ENCODE peak calls at places on chromosomes 4 and X, in eight cellular contexts. V is hepatocyte, L is mucosa of descending colon, J is brain microvascular endothelial cell, T is HFF-Myc, N is endodermal cell, D is endothelial cell of umbilical vein, K is A549. G is an unnamed sample.

GRCh38 chrX:107153005-107153404 is 34.4 kb upstream of the RBM41 start:
- DNase-seq in V (no peak), L (no peak), J (no peak), T (no peak), N (no peak), D (no peak), K (no peak), G (no peak)

GRCh38 chr4:14284578-14284977 is 657.1 kb upstream of the BOD1L1 start:
- DNase-seq in V (no peak), L (no peak), J (no peak), T (no peak), N (no peak), D (no peak), K (no peak), G (no peak)

GRCh38 chr4:142331132-142331531 is 515.0 kb downstream of the INPP4B start:
- DNase-seq in V (no peak), L (no peak), J (peak), T (no peak), N (no peak), D (no peak), K (no peak), G (no peak)

GRCh38 chrX:119648421-119648775 is 42.2 kb upstream of the NKRF start:
- DNase-seq in V (no peak), L (no peak), J (no peak), T (no peak), N (no peak), D (peak), K (no peak), G (no peak)

GRCh38 chr4:184645904-184646610 is 3.2 kb downstream of the CASP3 start:
- DNase-seq in V (no peak), L (no peak), J (no peak), T (no peak), N (no peak), D (peak), K (no peak), G (no peak)

GRCh38 chrX:68842781-68843581 is 14.2 kb downstream of the EFNB1 start:
- DNase-seq in V (no peak), L (peak), J (no peak), T (no peak), N (no peak), D (no peak), K (no peak), G (no peak)

GRCh38 chr4:81495308-81495707 is 23.6 kb upstream of the RASGEF1B start:
- DNase-seq in V (no peak), L (no peak), J (no peak), T (no peak), N (no peak), D (no peak), K (no peak), G (no peak)

GRCh38 chrX:150547511-150548115 is 20.8 kb upstream of the MTM1 start:
- DNase-seq in V (peak), L (peak), J (peak), T (no peak), N (peak), D (peak), K (peak), G (peak)

GRCh38 chrX:136130931-136131843 is 16.1 kb upstream of the FHL1 start:
- DNase-seq in V (no peak), L (no peak), J (peak), T (peak), N (no peak), D (peak), K (peak), G (no peak)

GRCh38 chr4:70637239-70637920 is 8.8 kb downstream of the ENAM start:
- DNase-seq in V (peak), L (no peak), J (no peak), T (no peak), N (no peak), D (no peak), K (no peak), G (no peak)
- H3K4me3 ChIP-seq in V (no peak), L (no peak), J (no peak), T (no peak), N (no peak), D (no peak), K (no peak), G (no peak)

GRCh38 chrX:110045988-110046387 is 43.1 kb downstream of the TMEM164 start:
- DNase-seq in V (peak), L (no peak), J (peak), T (no peak), N (no peak), D (no peak), K (peak), G (no peak)
- TF ChIP-seq CTCF in V (peak), L (no peak), J (peak), T (no peak), N (peak), D (no peak), K (peak), G (peak)

DNA sequence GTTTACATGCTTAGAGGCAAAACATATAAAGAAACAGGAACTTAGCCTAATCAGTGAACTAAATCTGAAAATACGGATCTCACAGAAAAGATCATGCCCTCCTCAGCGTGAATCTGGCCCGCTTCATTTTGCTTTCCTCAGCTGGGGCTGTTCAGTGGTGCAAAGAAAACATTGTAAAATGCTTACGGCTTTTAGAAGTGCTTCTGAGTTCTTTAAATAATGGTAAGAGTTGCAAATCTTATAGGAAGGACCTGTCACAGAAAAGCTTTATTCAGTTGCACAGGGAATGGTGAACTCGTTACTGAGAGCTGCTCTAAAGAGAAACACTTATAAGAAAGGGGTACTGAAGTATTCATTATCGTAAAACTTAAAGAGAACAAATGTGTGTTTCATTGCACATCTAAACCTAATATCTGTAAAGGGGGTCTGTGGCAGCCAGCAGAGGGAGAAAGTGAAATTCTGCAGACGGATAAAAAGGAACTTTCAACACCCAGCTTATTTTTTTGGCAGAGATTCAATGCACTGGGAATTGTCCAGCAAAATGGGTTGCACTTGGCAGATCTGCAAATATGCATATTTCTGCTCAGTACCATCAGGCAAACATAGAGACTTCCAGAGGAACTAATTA is 139.2 kb upstream of the ANK2 start:
- DNase-seq in V (peak), L (no peak), J (peak), T (peak), N (no peak), D (no peak), K (no peak), G (no peak)
- H3K4me3 ChIP-seq in V (no peak), L (no peak), J (peak), T (no peak), N (no peak), D (no peak), K (no peak), G (peak)

GRCh38 chrX:54710920-54711319 is 87.1 kb downstream of the ITIH6 start:
- DNase-seq in V (no peak), L (no peak), J (no peak), T (no peak), N (no peak), D (no peak), K (no peak), G (no peak)

GRCh38 chrX:54715621-54716020 is 82.4 kb downstream of the ITIH6 start:
- DNase-seq in V (no peak), L (no peak), J (no peak), T (no peak), N (no peak), D (no peak), K (peak), G (no peak)

GRCh38 chrX:54708404-54708803 is 89.7 kb downstream of the ITIH6 start:
- DNase-seq in V (no peak), L (no peak), J (no peak), T (no peak), N (no peak), D (no peak), K (no peak), G (no peak)

GRCh38 chrX:54714424-54714823 is 83.6 kb downstream of the ITIH6 start:
- DNase-seq in V (no peak), L (no peak), J (no peak), T (no peak), N (no peak), D (no peak), K (no peak), G (no peak)

GRCh38 chrX:54711735-54712134 is 86.3 kb downstream of the ITIH6 start:
- DNase-seq in V (no peak), L (no peak), J (no peak), T (no peak), N (no peak), D (no peak), K (no peak), G (no peak)
- TF ChIP-seq CTCF in V (no peak), L (no peak), J (no peak), T (no peak), N (no peak), D (no peak), K (no peak), G (no peak)

DNA sequence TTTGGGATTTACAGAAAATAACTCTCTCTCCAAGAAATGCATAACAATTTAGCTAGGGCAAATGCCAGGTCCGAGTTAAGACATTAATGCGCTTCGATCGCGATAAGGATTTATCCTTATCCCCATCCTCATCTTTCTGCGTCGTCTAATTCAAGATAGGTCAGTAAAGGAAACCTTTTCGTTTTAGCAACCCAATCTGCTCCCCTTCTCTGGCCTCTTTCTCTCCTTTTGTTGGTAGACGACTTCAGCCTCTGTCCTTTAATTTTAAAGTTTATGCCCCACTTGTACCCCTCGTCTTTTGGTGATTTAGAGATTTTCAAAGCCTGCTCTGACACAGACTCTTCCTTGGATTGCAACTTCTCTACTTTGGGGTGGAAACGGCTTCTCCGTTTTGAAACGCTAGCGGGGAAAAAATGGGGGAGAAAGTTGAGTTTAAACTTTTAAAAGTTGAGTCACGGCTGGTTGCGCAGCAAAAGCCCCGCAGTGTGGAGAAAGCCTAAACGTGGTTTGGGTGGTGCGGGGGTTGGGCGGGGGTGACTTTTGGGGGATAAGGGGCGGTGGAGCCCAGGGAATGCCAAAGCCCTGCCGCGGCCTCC is 533 bp upstream of the FGF2 start:
- DNase-seq in V (no peak), L (no peak), J (peak), T (no peak), N (no peak), D (peak), K (no peak), G (no peak)
- H3K4me3 ChIP-seq in V (peak), L (no peak), J (peak), T (peak), N (peak), D (peak), K (peak), G (peak)

DNA sequence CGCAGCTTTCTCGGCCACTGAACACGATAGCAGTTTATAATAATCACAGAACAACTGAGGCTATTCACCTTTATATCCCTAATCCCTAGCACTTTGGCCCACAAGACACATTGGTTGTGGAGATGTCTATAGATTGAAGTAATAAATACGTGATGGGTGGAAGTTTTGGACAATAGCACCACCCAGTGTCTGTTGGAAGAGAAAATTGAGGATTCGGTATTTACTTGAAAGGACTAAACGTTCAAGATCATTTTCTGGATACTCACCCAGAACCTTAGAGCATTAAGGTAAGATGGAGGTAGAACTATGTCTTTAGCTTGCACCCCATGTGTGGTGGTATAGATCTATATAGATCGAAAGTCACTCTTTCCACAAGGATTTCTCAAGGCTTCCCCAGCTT is 792 bp upstream of the TMSB15A start:
- DNase-seq in V (no peak), L (no peak), J (peak), T (no peak), N (no peak), D (peak), K (peak), G (no peak)
- TF ChIP-seq CTCF in V (peak), L (no peak), J (peak), T (no peak), N (peak), D (no peak), K (peak), G (no peak)